ENCODE peak calls at places on chromosomes 4 and X, in eight cellular contexts. H is neural crest cell; O is mucosa of gallbladder; F is H7; T is midbrain; L is T follicular helper cell; N is CD8-positive, alpha-beta memory T cell; C is retina. Y is an unnamed sample.

GRCh38 chr4:54096563-54096962 is 3.4 kb upstream of the GSX2 start:
- DNase-seq in H (no peak), O (no peak), F (peak), T (no peak), L (no peak), N (no peak), C (peak), Y (no peak)

GRCh38 chr4:15677507-15677988 is 4.1 kb upstream of the FAM200B start:
- DNase-seq in H (no peak), O (peak), F (no peak), T (no peak), L (no peak), N (no peak), C (no peak), Y (no peak)

GRCh38 chrX:38165023-38165422 is 55.6 kb downstream of the SRPX start:
- DNase-seq in H (no peak), O (no peak), F (no peak), T (no peak), L (no peak), N (no peak), C (no peak), Y (no peak)

GRCh38 chr4:37082912-37083311 is 161.6 kb upstream of the NWD2 start:
- DNase-seq in H (no peak), O (no peak), F (no peak), T (no peak), L (no peak), N (no peak), C (no peak), Y (no peak)

GRCh38 chr4:111330786-111331185 is 707.9 kb upstream of the PITX2 start:
- DNase-seq in H (no peak), O (no peak), F (no peak), T (no peak), L (no peak), N (no peak), C (no peak), Y (no peak)

GRCh38 chr4:12041828-12042227 is 613.1 kb upstream of the HS3ST1 start:
- DNase-seq in H (no peak), O (no peak), F (peak), T (no peak), L (no peak), N (no peak), C (no peak), Y (no peak)

GRCh38 chr4:75985116-75985515 is 5.6 kb downstream of the SDAD1 start:
- DNase-seq in H (no peak), O (no peak), F (no peak), T (no peak), L (no peak), N (no peak), C (no peak), Y (peak)

GRCh38 chr4:19736968-19737756 is 514.5 kb upstream of the SLIT2 start:
- DNase-seq in H (no peak), O (no peak), F (no peak), T (no peak), L (no peak), N (no peak), C (no peak), Y (no peak)

GRCh38 chr4:48237996-48238645 is 31.5 kb downstream of the TEC start:
- DNase-seq in H (no peak), O (no peak), F (no peak), T (no peak), L (no peak), N (no peak), C (no peak), Y (no peak)

GRCh38 chr4:181957088-181957487 is 286.1 kb upstream of the TENM3 start:
- DNase-seq in H (no peak), O (peak), F (no peak), T (no peak), L (no peak), N (no peak), C (no peak), Y (peak)

GRCh38 chrX:33211356-33212254 is at the start of gene DMD:
- DNase-seq in H (peak), O (peak), F (no peak), T (peak), L (no peak), N (no peak), C (no peak), Y (peak)

GRCh38 chr4:114811564-114812360 is 213.2 kb downstream of the UGT8 start:
- DNase-seq in H (no peak), O (no peak), F (no peak), T (no peak), L (no peak), N (no peak), C (no peak), Y (no peak)

GRCh38 chr4:10054571-10055041 is 33.3 kb upstream of the SLC2A9 start:
- DNase-seq in H (no peak), O (no peak), F (no peak), T (no peak), L (no peak), N (no peak), C (no peak), Y (no peak)

GRCh38 chrX:153909024-153909979 is 4.8 kb downstream of the AVPR2 start:
- DNase-seq in H (no peak), O (no peak), F (peak), T (no peak), L (no peak), N (no peak), C (peak), Y (no peak)

GRCh38 chr4:106502106-106502699 is 133.6 kb upstream of the GIMD1 start:
- DNase-seq in H (peak), O (peak), F (peak), T (peak), L (no peak), N (no peak), C (peak), Y (no peak)

GRCh38 chrX:2574271-2574670 is 73.5 kb upstream of the DHRSX start:
- DNase-seq in H (no peak), O (no peak), F (no peak), T (no peak), L (no peak), N (no peak), C (no peak), Y (no peak)

GRCh38 chr4:42302348-42302747 is 94.9 kb upstream of the SHISA3 start:
- DNase-seq in H (peak), O (peak), F (peak), T (peak), L (no peak), N (no peak), C (peak), Y (no peak)

GRCh38 chr4:183987529-183987946 is 82.4 kb downstream of the STOX2 start:
- DNase-seq in H (peak), O (peak), F (peak), T (peak), L (no peak), N (no peak), C (peak), Y (peak)

GRCh38 chr4:71130827-71131603 is 137.6 kb downstream of the DCK start:
- DNase-seq in H (no peak), O (peak), F (no peak), T (peak), L (no peak), N (no peak), C (no peak), Y (peak)

GRCh38 chrX:153885968-153886903 is at the start of gene L1CAM:
- DNase-seq in H (no peak), O (no peak), F (peak), T (no peak), L (no peak), N (no peak), C (no peak), Y (no peak)

GRCh38 chr4:128220286-128221235 is 67.1 kb downstream of the PGRMC2 start:
- DNase-seq in H (no peak), O (no peak), F (peak), T (no peak), L (no peak), N (no peak), C (no peak), Y (no peak)

GRCh38 chrX:70030242-70030823 is 19.4 kb downstream of the AWAT2 start:
- DNase-seq in H (peak), O (no peak), F (peak), T (peak), L (no peak), N (peak), C (peak), Y (no peak)

GRCh38 chr4:142900622-142901021 is 54.5 kb upstream of the INPP4B start:
- DNase-seq in H (no peak), O (no peak), F (no peak), T (no peak), L (no peak), N (no peak), C (no peak), Y (no peak)

GRCh38 chr4:69517674-69518073 is 22.0 kb upstream of the UGT2B4 start:
- DNase-seq in H (no peak), O (no peak), F (no peak), T (no peak), L (no peak), N (no peak), C (no peak), Y (no peak)

GRCh38 chr4:73883306-73883705 is 14.1 kb downstream of the CXCL1 start:
- DNase-seq in H (no peak), O (no peak), F (no peak), T (no peak), L (no peak), N (no peak), C (no peak), Y (no peak)

GRCh38 chr4:87553182-87553581 is 24.0 kb upstream of the SPARCL1 start:
- DNase-seq in H (no peak), O (no peak), F (no peak), T (no peak), L (no peak), N (no peak), C (no peak), Y (no peak)

GRCh38 chr4:175807596-175807995 is 4.5 kb downstream of the GPM6A start:
- DNase-seq in H (no peak), O (no peak), F (peak), T (no peak), L (no peak), N (no peak), C (no peak), Y (no peak)

GRCh38 chr4:4762909-4763814 is 96.3 kb upstream of the MSX1 start:
- DNase-seq in H (no peak), O (peak), F (peak), T (no peak), L (no peak), N (no peak), C (no peak), Y (no peak)

GRCh38 chr4:182343435-182343834 is 100.2 kb downstream of the TENM3 start:
- DNase-seq in H (no peak), O (no peak), F (peak), T (no peak), L (no peak), N (no peak), C (no peak), Y (no peak)

GRCh38 chr4:30790998-30791397 is 70.8 kb downstream of the PCDH7 start:
- DNase-seq in H (no peak), O (no peak), F (no peak), T (no peak), L (no peak), N (no peak), C (no peak), Y (no peak)

GRCh38 chrX:69919749-69920148 is 130.0 kb downstream of the AWAT2 start:
- DNase-seq in H (no peak), O (no peak), F (peak), T (no peak), L (no peak), N (no peak), C (no peak), Y (no peak)

GRCh38 chr4:75101906-75102888 is 169.3 kb downstream of the PARM1 start:
- DNase-seq in H (no peak), O (no peak), F (no peak), T (no peak), L (no peak), N (no peak), C (no peak), Y (no peak)